ENCODE peak calls at places on chromosomes 7 and 10, in four cellular contexts. Q is fibroblast of lung, F is astrocyte, X is colonic mucosa. L is an unnamed sample. For H3K27me3, the result is how much of the 10 kb centered on the place peaks cover.

GRCh38 chr7:154871483-154871882 is 131.4 kb downstream of the PAXIP1 start:
- DNase-seq in Q (no peak), F (no peak), X (no peak), L (peak)

GRCh38 chr7:76047305-76047810 is 442 bp downstream of the STYXL1 start:
- DNase-seq in Q (peak), F (no peak), X (no peak), L (no peak)

GRCh38 chr7:102434039-102434481 is 685 bp downstream of the ORAI2 start:
- DNase-seq in Q (no peak), F (no peak), X (no peak), L (peak)

GRCh38 chr7:141754939-141755338 is 9.0 kb upstream of the TAS2R3 start:
- DNase-seq in Q (peak), F (no peak), X (no peak), L (peak)

GRCh38 chr7:101088069-101088425 is 2.8 kb downstream of the TRIM56 start:
- DNase-seq in Q (no peak), F (no peak), X (no peak), L (no peak)

GRCh38 chr7:1290262-1291039 is 57.8 kb downstream of the UNCX start:
- DNase-seq in Q (peak), F (no peak), X (no peak), L (peak)

GRCh38 chr7:149245244-149245643 is 5.8 kb downstream of the ZNF212 start:
- DNase-seq in Q (no peak), F (no peak), X (no peak), L (no peak)

GRCh38 chr7:37901890-37902524 is 14.6 kb downstream of the SFRP4 start:
- DNase-seq in Q (peak), F (peak), X (no peak), L (no peak)

GRCh38 chr7:45891462-45892402 is 3.4 kb downstream of the IGFBP1 start:
- DNase-seq in Q (no peak), F (no peak), X (no peak), L (no peak)
- H3K27me3 ChIP-seq in Q (under half), F (under half), X (under half), L (under half)

GRCh38 chr7:94382155-94382554 is 12.5 kb upstream of the COL1A2 start:
- DNase-seq in Q (no peak), F (peak), X (no peak), L (no peak)
- H3K9ac ChIP-seq in Q (no peak), F (peak), X (no peak), L (no peak)

GRCh38 chr10:14502451-14502850 is 171.7 kb upstream of the FRMD4A start:
- DNase-seq in Q (no peak), F (peak), X (no peak), L (no peak)

GRCh38 chr10:14499610-14499904 is 168.8 kb upstream of the FRMD4A start:
- DNase-seq in Q (no peak), F (no peak), X (no peak), L (no peak)

DNA sequence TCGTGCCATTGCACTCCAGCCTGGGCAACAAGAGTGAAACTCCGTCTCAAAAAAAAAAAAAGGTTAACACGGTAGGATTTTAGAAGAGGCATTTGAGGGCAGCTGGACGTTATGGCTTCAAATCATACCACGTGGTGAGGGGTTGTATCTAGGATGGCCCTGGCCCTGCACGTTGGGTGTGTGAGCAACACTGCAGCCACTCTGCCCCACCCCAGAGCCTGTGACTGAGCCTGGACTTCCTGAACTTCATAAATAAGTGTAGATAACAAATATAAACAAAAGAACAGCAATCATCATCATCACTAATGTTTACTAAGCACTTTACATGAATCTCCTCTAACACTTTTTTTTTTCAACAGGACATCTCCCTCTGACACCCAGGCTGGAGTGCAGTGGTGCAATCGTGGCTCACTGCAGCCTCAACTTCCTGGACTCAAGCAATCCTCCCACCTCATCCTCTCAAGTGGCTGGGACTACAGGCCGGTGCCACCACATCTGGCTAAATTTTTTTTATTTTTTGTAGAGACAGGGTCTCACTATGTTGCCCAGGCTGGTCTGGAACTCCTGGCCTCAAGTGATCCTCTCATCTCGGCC is 169.5 kb upstream of the FRMD4A start:
- DNase-seq in Q (no peak), F (no peak), X (peak), L (no peak)
- H3K27me3 ChIP-seq in Q (under half), F (under half), X (under half), L (under half)

GRCh38 chr10:91006001-91006751 is 85.3 kb upstream of the ANKRD1 start:
- DNase-seq in Q (peak), F (peak), X (peak), L (peak)
- H3K9ac ChIP-seq in Q (no peak), F (no peak), X (no peak), L (no peak)

DNA sequence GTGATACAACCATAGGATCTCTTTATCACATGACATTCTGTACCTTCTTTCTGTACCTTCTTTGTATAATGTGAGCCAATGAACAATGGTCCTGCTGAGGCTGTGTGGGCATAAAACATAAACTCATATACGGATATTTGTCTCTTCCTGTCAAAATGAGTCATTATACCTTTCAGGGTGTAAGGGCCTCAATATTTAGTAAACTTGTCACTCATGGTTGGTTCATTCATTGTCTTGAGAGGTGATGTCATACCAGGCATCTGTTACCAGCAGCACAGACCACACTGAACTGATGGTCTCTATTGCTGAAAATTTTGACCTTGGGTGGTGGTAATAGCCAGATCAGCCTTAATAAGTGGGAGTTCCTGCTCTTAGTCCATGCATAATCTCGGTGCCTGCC is 287.6 kb upstream of the TPK1 start:
- DNase-seq in Q (no peak), F (no peak), X (no peak), L (no peak)
- H3K27me3 ChIP-seq in Q (under half), F (under half), X (under half), L (under half)

GRCh38 chr10:73915206-73915851 is 4.4 kb downstream of the PLAU start:
- DNase-seq in Q (no peak), F (no peak), X (no peak), L (no peak)
- H3K9ac ChIP-seq in Q (no peak), F (peak), X (no peak), L (no peak)

GRCh38 chr7:23539494-23539907 is 7.7 kb upstream of the TRA2A start:
- DNase-seq in Q (no peak), F (no peak), X (no peak), L (no peak)
- H3K27me3 ChIP-seq in Q (under half), F (under half), X (under half), L (under half)

DNA sequence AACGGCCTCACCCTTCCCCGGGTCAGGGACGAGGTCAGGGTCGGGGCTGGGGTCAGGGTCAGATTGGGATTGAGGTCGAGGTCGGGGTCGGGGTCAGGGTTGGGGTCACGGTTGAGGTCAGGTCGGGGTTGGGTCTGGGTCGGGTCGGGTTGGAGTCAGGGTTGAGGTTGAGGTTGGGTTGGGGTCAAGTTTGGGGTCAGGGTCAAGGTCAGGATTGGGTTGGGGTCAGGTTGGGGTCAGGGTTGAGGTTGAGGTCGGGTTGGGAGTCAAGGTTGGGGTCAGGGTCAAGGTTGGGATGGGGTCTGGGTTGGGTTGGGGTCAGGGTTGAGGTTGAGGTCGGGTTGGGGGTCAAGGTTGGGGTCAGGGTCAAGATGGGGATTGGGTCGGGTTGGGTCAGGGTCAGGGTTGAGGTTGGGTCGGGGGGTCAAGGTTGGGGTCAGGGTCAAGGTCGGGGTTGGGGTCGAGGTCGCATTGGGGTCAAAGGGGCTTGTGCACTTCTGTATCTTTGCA is 131.4 kb downstream of the VIPR2 start:
- DNase-seq in Q (no peak), F (no peak), X (no peak), L (no peak)
- H3K9ac ChIP-seq in Q (no peak), F (no peak), X (no peak), L (no peak)

L was measured in endodermal cell.